ENCODE peak calls at places on chromosome 21, in eight cellular contexts. G is transverse colon, J is adrenal gland, Q is HepG2, M is heart left ventricle, I is HCT116, U is spleen, X is tibial nerve. S is an unnamed sample. For H3K4me1, the result is how much of the 10 kb centered on the place peaks cover.

GRCh38 chr21:38139380-38140168 is 117.2 kb upstream of the KCNJ15 start:
- DNase-seq in M (no peak), X (no peak), J (no peak), I (no peak), U (no peak), Q (peak), G (no peak), S (no peak)

GRCh38 chr21:42176864-42177263 is 42.1 kb upstream of the ABCG1 start:
- DNase-seq in X (no peak), M (no peak), U (no peak), G (no peak), Q (no peak), J (no peak), I (no peak), S (no peak)

GRCh38 chr21:41798326-41798725 is 31.5 kb upstream of the RIPK4 start:
- DNase-seq in G (no peak), I (no peak), U (no peak), X (no peak), J (no peak), Q (no peak), M (no peak), S (no peak)

GRCh38 chr21:42337276-42337675 is 13.5 kb downstream of the TFF2 start:
- DNase-seq in J (no peak), I (no peak), U (no peak), X (no peak), M (no peak), Q (no peak), G (no peak), S (no peak)

GRCh38 chr21:38813143-38813542 is 7.4 kb downstream of the ETS2 start:
- DNase-seq in U (no peak), I (no peak), Q (no peak), G (no peak), J (no peak), M (no peak), X (no peak), S (no peak)

GRCh38 chr21:19523731-19524130 is 1120.1 kb upstream of the TMPRSS15 start:
- DNase-seq in I (no peak), G (no peak), J (no peak), U (no peak), M (no peak), Q (no peak), X (no peak), S (no peak)

GRCh38 chr21:46515109-46515508 is 56.4 kb downstream of the DIP2A start:
- DNase-seq in G (peak), M (peak), U (no peak), I (no peak), X (peak), Q (no peak), J (peak), S (peak)

GRCh38 chr21:37587635-37588177 is 221.1 kb downstream of the DYRK1A start:
- DNase-seq in G (no peak), I (no peak), M (no peak), U (no peak), Q (no peak), J (no peak), X (no peak), S (no peak)

GRCh38 chr21:33492571-33492970 is 1.1 kb upstream of the DNAJC28 start:
- DNase-seq in J (no peak), G (no peak), Q (no peak), U (no peak), I (no peak), M (no peak), X (peak), S (no peak)

GRCh38 chr21:42624095-42624830 is 29.2 kb upstream of the PDE9A start:
- DNase-seq in I (no peak), X (no peak), G (peak), J (no peak), M (no peak), U (peak), Q (peak), S (peak)

GRCh38 chr21:46618738-46619369 is 14.0 kb upstream of the S100B start:
- DNase-seq in J (no peak), Q (no peak), U (no peak), I (no peak), M (no peak), G (no peak), X (no peak), S (no peak)

GRCh38 chr21:24514081-24514733 is 1093.1 kb downstream of the MRPL39 start:
- DNase-seq in X (no peak), G (no peak), J (no peak), M (no peak), I (no peak), U (no peak), Q (no peak), S (no peak)

GRCh38 chr21:33308586-33309490 is 15.9 kb upstream of the IFNAR1 start:
- DNase-seq in X (no peak), M (no peak), I (no peak), U (no peak), G (peak), J (no peak), Q (no peak), S (no peak)

GRCh38 chr21:28639742-28640141 is 352.9 kb downstream of the LTN1 start:
- DNase-seq in M (no peak), X (no peak), J (no peak), G (no peak), I (no peak), Q (no peak), U (no peak), S (no peak)

GRCh38 chr21:37342046-37342632 is 24.4 kb upstream of the DYRK1A start:
- DNase-seq in U (no peak), G (no peak), J (no peak), X (no peak), M (no peak), I (no peak), Q (no peak), S (no peak)

GRCh38 chr21:38702196-38702595 is 103.5 kb upstream of the ETS2 start:
- DNase-seq in X (no peak), Q (no peak), I (no peak), G (no peak), J (no peak), U (no peak), M (no peak), S (no peak)

GRCh38 chr21:32653326-32653901 is 41.2 kb upstream of the CFAP298 start:
- DNase-seq in G (no peak), X (no peak), Q (peak), M (no peak), I (peak), J (no peak), U (no peak), S (peak)

GRCh38 chr21:36255650-36256047 is 64.3 kb upstream of the MORC3 start:
- DNase-seq in Q (no peak), I (no peak), U (no peak), J (no peak), G (no peak), M (no peak), X (no peak), S (no peak)
- TF ChIP-seq POLR2A in Q (no peak), I (no peak), U (no peak), J (no peak), G (no peak), M (no peak), X (no peak), S (no peak)

DNA sequence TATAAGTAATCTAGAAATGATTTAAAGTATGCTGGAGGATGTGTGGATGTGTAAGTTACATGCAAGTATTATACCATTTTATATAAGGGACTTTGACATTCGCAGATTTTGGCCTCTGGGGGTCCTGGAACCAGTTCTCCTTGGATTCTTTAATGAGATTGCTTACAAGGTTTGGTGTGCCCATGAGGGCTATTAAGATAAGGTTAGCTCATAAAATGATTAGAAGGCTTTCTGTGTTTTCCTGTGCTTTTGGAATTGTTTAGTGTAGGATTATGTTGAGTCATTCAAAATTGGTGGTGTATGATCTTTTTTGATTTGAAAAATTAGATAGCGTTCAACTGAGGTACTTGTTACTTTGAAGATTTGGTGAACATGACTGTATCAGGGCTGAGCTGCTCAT is 5.6 kb downstream of the USP25 start:
- DNase-seq in G (no peak), M (no peak), U (no peak), Q (no peak), I (no peak), J (no peak), X (no peak), S (no peak)
- H3K4me1 ChIP-seq in G (half or more), M (half or more), U (under half), Q (under half), I (under half), J (half or more), X (under half), S (under half)

DNA sequence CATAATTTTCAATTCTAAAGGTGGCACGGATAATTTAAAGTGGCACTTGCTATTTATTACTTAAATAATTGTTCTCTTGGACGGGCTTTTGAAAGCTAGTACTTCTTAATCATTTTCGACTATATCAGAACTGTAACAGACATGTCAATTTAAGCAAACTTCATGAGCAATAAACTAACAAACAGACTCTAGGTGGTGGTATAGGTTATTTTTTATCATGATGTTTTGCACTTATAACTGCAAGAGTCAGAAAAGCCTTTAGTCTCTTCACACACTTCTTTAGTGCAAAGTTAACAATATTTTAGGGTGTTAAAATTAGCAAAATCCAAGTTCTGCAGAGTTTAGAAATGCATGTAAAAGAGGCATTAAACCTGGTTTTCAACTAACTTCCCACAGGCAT is 2.2 kb downstream of the NRIP1 start:
- DNase-seq in J (no peak), U (no peak), I (no peak), G (no peak), X (no peak), Q (no peak), M (no peak), S (no peak)
- H3K27ac ChIP-seq in J (no peak), U (peak), I (peak), G (peak), X (peak), Q (peak), M (peak), S (no peak)

DNA sequence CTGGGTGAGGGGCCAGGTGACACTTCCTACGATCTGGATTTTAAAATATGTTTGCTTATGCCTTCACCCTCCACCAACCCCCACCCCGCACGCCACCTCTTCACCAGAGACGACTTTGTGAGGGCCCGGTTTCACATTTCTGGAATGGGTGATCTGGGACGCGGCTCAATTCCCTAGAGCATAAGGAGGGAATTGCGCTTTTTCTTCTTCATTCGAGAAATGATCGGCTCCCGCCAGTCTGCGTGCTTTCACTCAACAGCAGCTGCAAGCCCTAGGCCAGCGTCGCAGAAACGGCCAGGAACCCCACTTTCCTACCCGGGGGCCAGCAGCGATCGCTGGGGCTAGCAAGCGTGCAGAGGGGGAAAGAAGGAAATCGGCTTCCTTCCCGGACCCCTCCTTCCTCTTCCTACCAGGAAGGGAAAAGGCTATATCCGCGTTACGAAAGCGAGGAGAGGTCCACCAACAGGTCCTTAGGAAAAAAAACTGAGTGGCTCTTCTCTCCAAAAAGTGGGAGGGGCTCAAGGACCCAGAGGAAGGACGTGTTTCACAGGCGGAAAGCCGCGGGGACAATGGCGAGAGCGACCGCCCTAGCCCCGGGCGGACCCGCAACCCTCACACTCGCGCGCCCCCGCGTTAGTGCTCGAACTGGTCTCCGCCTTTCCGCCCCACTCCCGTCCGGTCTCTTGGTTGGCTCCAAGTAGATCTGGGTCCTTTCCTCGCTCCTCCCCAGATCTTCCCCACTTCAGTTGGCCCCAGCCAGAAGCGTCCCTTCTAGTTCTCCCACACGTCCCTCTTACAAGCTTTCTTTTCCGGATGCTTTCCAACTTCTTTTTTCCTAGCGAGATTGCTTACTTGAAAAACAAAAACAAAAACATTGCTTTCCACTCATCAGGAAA is 1.1 kb upstream of the ADAMTS1 start:
- DNase-seq in Q (no peak), J (peak), M (peak), U (peak), I (no peak), G (peak), X (peak), S (peak)
- TF ChIP-seq POLR2A in Q (no peak), J (no peak), M (no peak), U (no peak), I (no peak), G (peak), X (peak), S (peak)

DNA sequence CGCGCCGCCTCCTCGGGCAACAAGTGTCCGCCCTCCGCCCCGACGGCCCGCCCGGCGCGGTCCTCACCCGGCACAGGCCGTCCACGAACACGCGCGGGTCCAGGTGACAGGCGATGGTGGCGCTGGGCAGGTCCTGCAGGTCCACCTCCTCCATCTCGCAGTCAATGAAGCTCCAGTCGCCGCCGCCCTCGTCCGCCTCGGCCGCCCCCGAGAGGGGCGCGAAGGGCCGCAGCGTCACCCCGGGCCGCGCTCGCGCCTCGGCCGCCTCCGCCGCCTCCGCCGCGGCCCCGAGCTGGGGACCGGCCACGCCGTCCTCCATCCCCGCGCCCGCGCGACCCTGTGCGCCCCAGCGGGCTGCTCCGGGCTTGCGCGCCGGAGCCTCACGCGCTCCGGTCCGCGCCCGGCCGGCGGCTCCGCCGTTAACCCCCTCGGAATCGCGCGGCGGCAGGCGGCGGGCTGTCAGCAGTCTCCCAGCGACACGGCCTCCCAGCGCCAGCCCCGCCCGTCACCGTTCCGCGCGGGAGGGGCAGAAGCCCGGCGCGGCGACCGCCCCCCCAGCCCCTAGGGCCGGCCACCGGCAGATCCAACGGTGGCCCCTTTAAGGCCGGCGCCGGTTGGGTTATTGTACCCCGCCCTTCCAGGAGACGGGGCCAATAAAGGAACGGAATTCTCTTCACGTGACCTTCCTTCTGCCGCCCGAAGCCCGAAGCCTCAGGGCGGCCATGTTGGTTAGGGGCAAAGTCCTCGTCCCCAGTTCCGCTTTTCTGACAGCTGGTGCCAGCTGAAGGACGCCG is at the start of gene RCAN1:
- DNase-seq in Q (peak), M (peak), I (peak), U (peak), X (peak), J (peak), G (peak), S (peak)
- H3K4me1 ChIP-seq in Q (under half), M (half or more), I (under half), U (under half), X (under half), J (under half), G (under half), S (under half)

DNA sequence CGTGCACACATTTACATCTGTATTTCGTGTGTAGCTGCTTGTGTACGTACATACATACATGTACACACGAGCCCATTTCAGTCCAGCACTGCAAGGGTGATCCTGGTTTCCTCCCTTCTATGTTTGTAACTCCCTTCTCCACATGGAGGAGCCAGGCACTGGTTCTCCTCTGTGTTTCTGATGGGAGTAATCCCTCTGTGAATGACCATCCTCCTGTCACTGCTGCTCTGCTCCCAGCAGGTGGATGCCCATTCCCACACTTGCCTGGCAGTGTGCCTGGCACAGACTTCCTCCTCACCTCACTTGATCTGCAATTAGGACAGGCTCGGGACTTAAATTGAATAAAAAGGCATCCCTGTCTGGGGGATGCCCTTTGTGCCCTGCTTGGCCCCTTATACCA is 37.1 kb downstream of the TRAPPC10 start:
- DNase-seq in G (no peak), I (no peak), X (no peak), U (no peak), M (no peak), Q (no peak), J (no peak), S (no peak)
- H3K27ac ChIP-seq in G (no peak), I (no peak), X (no peak), U (no peak), M (no peak), Q (no peak), J (no peak), S (no peak)

GRCh38 chr21:35521293-35521692 is 472.2 kb upstream of the RUNX1 start:
- DNase-seq in U (no peak), I (no peak), M (no peak), X (no peak), J (no peak), Q (no peak), G (no peak), S (no peak)
- TF ChIP-seq POLR2A in U (no peak), I (no peak), M (no peak), X (no peak), J (no peak), Q (no peak), G (no peak), S (no peak)

GRCh38 chr21:34520769-34521508 is 8.9 kb upstream of the KCNE1 start:
- DNase-seq in J (no peak), Q (no peak), I (no peak), G (no peak), U (no peak), M (no peak), X (no peak), S (no peak)

GRCh38 chr21:34522284-34522683 is 10.3 kb upstream of the KCNE1 start:
- DNase-seq in X (no peak), G (peak), U (no peak), Q (peak), J (no peak), M (no peak), I (no peak), S (peak)

GRCh38 chr21:34521561-34521960 is 9.6 kb upstream of the KCNE1 start:
- DNase-seq in Q (peak), I (no peak), J (no peak), U (no peak), X (no peak), G (no peak), M (no peak), S (no peak)

GRCh38 chr21:34524671-34525601 is 12.9 kb upstream of the KCNE1 start:
- DNase-seq in M (peak), I (no peak), Q (no peak), G (no peak), X (no peak), J (no peak), U (no peak), S (no peak)

GRCh38 chr21:34523019-34523418 is 11.0 kb upstream of the KCNE1 start:
- DNase-seq in J (no peak), I (no peak), U (no peak), Q (peak), M (no peak), G (peak), X (no peak), S (no peak)
- H3K4me1 ChIP-seq in J (under half), I (under half), U (under half), Q (half or more), M (half or more), G (half or more), X (half or more), S (half or more)

DNA sequence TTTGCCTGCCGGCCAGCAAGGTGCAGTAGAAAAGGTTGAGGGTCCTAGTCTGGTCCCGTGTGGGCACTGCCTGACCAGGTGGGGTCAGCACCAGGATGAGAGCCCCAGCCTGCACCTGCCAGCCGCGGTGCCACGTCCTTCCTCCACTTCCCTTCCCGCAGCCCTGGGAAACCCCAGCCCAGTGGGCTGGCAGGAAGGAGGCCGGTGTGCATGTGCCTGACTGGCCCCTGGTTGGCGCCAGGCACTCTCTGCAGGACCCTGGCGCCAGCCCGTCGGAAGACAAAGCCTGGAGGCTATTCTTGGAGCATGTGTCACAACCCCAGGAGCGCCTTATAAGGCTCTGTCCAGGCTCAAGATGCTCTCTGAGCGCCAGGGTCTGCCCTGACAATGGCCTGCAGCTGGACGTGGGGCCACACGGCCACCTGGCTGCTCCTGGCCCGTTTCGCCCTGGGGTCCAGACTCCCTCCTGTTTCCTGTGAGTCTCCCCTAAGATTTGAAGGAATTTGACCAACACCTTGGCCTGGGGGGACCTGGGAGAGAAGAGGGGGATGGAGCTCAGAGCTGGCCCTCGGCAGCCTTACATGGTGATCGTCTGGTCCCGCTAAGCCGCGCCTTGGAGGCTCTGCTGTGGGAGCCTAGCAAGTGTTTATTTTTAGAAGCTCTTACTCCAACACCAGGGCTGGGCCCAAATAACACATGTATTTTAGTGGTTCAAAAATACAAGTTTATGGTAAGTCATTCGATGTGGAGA is 31.9 kb upstream of the POFUT2 start:
- DNase-seq in X (no peak), J (peak), M (peak), G (no peak), Q (no peak), I (no peak), U (peak), S (no peak)
- H3K27ac ChIP-seq in X (peak), J (peak), M (peak), G (peak), Q (peak), I (peak), U (peak), S (peak)

S was measured in body of pancreas.